ENCODE peak calls at places on chromosomes 12 and 14, in nine cellular contexts. J, R, C, V, E, N, T, H and O are unnamed samples.

GRCh38 chr14:94944636-94945258 is 174.8 kb upstream of the GSC start:
- DNase-seq in J (no peak), R (no peak), C (no peak), V (no peak), E (no peak), N (no peak), T (no peak), H (no peak), O (no peak)

GRCh38 chr12:1318327-1319031 is 275.9 kb downstream of the FBXL14 start:
- DNase-seq in J (peak; percentile 31), R (peak; percentile 28), C (peak; percentile 2), V (peak; percentile 62), E (no peak), N (no peak), T (no peak), H (peak; percentile 61), O (no peak)

GRCh38 chr14:73736842-73737241 is 22.7 kb upstream of the PNMA1 start:
- DNase-seq in J (no peak), R (no peak), C (no peak), V (no peak), E (no peak), N (no peak), T (no peak), H (no peak), O (no peak)

GRCh38 chr14:31837056-31837455 is 240.0 kb upstream of the ARHGAP5 start:
- DNase-seq in J (no peak), R (no peak), C (no peak), V (no peak), E (no peak), N (no peak), T (no peak), H (no peak), O (no peak)

GRCh38 chr14:71532349-71532748 is 399.9 kb upstream of the RGS6 start:
- DNase-seq in J (peak; percentile 36), R (no peak), C (peak; percentile 75), V (no peak), E (no peak), N (no peak), T (no peak), H (peak; percentile 80), O (no peak)

GRCh38 chr12:88960213-88960878 is 380.1 kb upstream of the KITLG start:
- DNase-seq in J (peak; percentile 49), R (no peak), C (no peak), V (no peak), E (no peak), N (no peak), T (no peak), H (peak; percentile 55), O (no peak)

GRCh38 chr14:106044949-106045596 is 518.7 kb downstream of the TMEM121 start:
- DNase-seq in J (no peak), R (no peak), C (no peak), V (peak; percentile 70), E (peak; percentile 55), N (no peak), T (peak; percentile 75), H (no peak), O (no peak)

GRCh38 chr14:65229431-65230286 is 127.3 kb upstream of the MAX start:
- DNase-seq in J (no peak), R (peak; percentile 29), C (no peak), V (peak; percentile 53), E (no peak), N (no peak), T (peak; percentile 72), H (peak; percentile 51), O (peak; percentile 71)

GRCh38 chr14:54774824-54775223 is 127.8 kb downstream of the GCH1 start:
- DNase-seq in J (no peak), R (no peak), C (no peak), V (no peak), E (no peak), N (no peak), T (no peak), H (no peak), O (no peak)

GRCh38 chr12:124914392-124915248 is at the start of gene UBC:
- DNase-seq in J (peak; percentile 92), R (peak; percentile 89), C (peak; percentile 88), V (peak; percentile 92), E (peak; percentile 82), N (peak; percentile 86), T (peak; percentile 95), H (peak; percentile 97), O (peak; percentile 98)

GRCh38 chr12:11875414-11875935 is 195.3 kb upstream of the BCL2L14 start:
- DNase-seq in J (no peak), R (no peak), C (no peak), V (no peak), E (no peak), N (no peak), T (no peak), H (no peak), O (no peak)

GRCh38 chr14:99128185-99128584 is 143.8 kb downstream of the BCL11B start:
- DNase-seq in J (no peak), R (no peak), C (no peak), V (no peak), E (no peak), N (no peak), T (no peak), H (no peak), O (no peak)

GRCh38 chr12:26701604-26702215 is 131.3 kb downstream of the ITPR2 start:
- DNase-seq in J (peak; percentile 70), R (no peak), C (no peak), V (no peak), E (no peak), N (no peak), T (no peak), H (peak; percentile 75), O (no peak)

GRCh38 chr12:25119020-25119419 is 75.9 kb downstream of the DNAI7 start:
- DNase-seq in J (no peak), R (no peak), C (no peak), V (no peak), E (no peak), N (no peak), T (no peak), H (peak; percentile 8), O (no peak)

GRCh38 chr12:52817699-52818238 is 3.9 kb upstream of the KRT4 start:
- DNase-seq in J (no peak), R (no peak), C (no peak), V (no peak), E (no peak), N (no peak), T (no peak), H (no peak), O (no peak)

GRCh38 chr14:30064454-30064853 is 136.8 kb upstream of the PRKD1 start:
- DNase-seq in J (peak; percentile 6), R (no peak), C (no peak), V (no peak), E (no peak), N (no peak), T (no peak), H (peak; percentile 85), O (no peak)

DNA sequence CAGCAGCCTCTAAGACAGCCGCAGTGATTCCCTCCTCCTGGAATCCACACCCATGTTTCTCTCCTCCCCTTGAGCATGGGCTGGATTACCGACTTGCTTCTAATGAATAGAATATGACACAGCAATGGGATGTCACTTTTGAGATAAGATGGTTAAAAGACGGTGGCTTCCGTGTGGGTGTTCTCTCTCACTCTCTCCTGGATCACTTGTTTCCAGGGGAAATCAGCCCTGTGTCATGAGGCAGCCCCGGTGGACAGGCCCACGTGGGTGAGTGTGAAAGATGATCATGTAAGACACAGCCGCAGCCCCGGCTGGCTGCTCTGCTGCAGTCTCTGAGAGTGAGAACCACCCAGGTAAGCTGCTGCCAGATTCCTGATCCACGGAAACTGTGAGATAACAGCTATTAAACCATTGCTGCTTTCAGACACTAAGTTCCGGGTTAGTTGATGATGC is 10.7 kb downstream of the MOAP1 start:
- DNase-seq in J (peak; percentile 22), R (no peak), C (peak; percentile 35), V (peak; percentile 26), E (no peak), N (peak; percentile 42), T (no peak), H (peak; percentile 64), O (no peak)
- H3K4me3 ChIP-seq in J (no peak overlapping the region), R (no peak overlapping the region), C (no peak overlapping the region), V (no peak overlapping the region), E (no peak overlapping the region), N (no peak overlapping the region), T (no peak overlapping the region), H (no peak overlapping the region), O (no peak overlapping the region)

GRCh38 chr14:69769623-69770022 is 2.7 kb downstream of the SRSF5 start:
- DNase-seq in J (no peak), R (no peak), C (no peak), V (peak; percentile 37), E (no peak), N (no peak), T (no peak), H (no peak), O (no peak)
- H3K4me3 ChIP-seq in J (no peak overlapping the region), R (no peak overlapping the region), C (no peak overlapping the region), V (no peak overlapping the region), E (peak overlapping the region; percentile 97), N (no peak overlapping the region), T (no peak overlapping the region), H (no peak overlapping the region), O (peak overlapping the region; percentile 66)

DNA sequence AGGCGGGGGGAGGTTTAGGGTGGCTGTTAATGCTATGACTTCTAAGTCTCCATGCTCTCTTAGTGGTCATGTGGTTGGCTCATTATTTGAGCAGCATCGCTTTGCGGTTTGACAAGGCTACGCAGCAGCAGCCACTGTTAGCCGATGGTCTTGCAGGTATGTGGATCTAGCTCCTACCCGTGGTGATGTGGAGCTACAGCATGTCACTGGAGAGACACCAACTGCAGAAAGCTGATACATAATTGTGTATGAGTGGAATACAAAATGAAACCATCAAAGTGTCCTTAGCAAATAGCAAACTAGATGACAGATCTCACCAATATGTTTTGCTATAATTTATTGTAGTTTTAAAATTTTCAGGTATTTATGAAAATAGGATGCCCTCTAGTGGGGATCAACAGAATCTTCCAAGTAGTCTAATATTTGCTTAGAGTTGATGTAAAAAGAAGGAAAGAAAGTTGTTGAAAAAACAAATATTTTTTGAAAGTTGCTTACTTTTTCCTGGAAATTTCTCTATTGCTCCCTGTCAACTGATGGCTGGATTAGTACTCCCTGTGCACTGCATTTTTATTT is 94.9 kb downstream of the NAV3 start:
- DNase-seq in J (peak; percentile 92), R (peak; percentile 72), C (peak; percentile 97), V (peak; percentile 81), E (no peak), N (peak; percentile 76), T (peak; percentile 62), H (peak; percentile 99), O (peak; percentile 78)
- H3K4me3 ChIP-seq in J (no peak overlapping the region), R (no peak overlapping the region), C (peak overlapping the region; percentile 0), V (no peak overlapping the region), E (no peak overlapping the region), N (no peak overlapping the region), T (no peak overlapping the region), H (no peak overlapping the region), O (no peak overlapping the region)

DNA sequence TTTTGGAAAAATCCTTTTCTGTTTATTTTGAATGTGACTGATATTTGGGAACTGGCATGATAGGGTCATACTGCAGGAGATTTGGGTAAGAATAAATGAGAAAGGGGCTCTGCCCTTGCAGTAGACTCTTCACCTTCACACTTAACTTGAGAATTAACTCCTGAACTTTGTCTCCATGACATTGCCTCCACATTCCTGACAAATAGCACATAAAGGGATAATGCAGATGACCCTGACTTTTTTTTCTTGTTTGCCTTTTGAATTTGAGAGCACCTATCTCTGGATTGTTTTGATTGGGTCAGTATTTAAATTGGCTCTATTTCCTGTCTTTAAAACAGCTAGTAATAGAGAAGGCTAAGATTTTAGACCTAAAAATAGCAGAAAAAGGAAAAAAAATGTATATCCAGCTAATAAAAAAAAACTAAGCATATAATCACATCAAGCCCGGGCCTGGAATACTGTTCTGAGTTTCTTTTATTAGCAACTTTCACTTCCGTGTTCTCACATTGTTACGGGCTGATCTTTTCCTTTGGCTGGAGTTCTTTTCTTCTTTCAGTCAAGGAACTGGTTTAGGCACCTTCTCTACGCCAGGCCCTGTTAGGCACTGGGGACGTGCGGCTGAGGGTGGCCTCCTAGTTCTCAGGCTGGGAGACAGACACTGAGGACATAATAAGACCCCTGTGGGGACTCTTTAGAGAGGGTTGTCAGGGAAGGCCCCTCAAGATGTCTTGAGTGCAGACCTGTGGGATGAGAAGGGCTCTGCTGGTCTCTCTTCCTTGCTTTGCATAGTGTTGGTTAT is 53.1 kb upstream of the GNPNAT1 start:
- DNase-seq in J (no peak), R (peak; percentile 25), C (no peak), V (no peak), E (no peak), N (no peak), T (peak; percentile 63), H (peak; percentile 40), O (no peak)
- H3K4me3 ChIP-seq in J (no peak overlapping the region), R (no peak overlapping the region), C (no peak overlapping the region), V (no peak overlapping the region), E (no peak overlapping the region), N (no peak overlapping the region), T (no peak overlapping the region), H (no peak overlapping the region), O (no peak overlapping the region)